ENCODE peak calls at places on chromosomes 1 and 21, in nine cellular contexts. R is aorta, L is kidney, K is prostate gland, W is upper lobe of right lung, E is HCT116, D is OCI-LY7, G is endodermal cell, J is heart left ventricle. U is an unnamed sample.

GRCh38 chr1:203121186-203122015 is 6.1 kb upstream of the ADORA1 start:
- DNase-seq in E (no peak), G (peak), W (no peak), D (no peak), J (no peak), R (no peak), L (no peak), K (no peak), U (no peak)

GRCh38 chr1:157961805-157962762 is 31.4 kb upstream of the KIRREL1 start:
- DNase-seq in G (no peak), K (no peak), D (no peak), E (no peak), J (no peak), L (no peak), R (no peak), W (no peak), U (peak)

GRCh38 chr1:240178366-240178765 is 86.7 kb downstream of the FMN2 start:
- DNase-seq in L (no peak), G (no peak), J (no peak), E (no peak), R (no peak), W (no peak), D (no peak), K (no peak), U (peak)

GRCh38 chr1:18649713-18650370 is 19.2 kb downstream of the PAX7 start:
- DNase-seq in J (no peak), K (no peak), L (no peak), W (no peak), D (no peak), R (no peak), G (peak), E (no peak), U (no peak)

GRCh38 chr1:100277866-100278265 is 11.8 kb downstream of the RTCA start:
- DNase-seq in W (no peak), J (no peak), R (no peak), E (no peak), K (no peak), G (no peak), D (peak), L (no peak), U (no peak)

GRCh38 chr1:157085416-157085815 is 14.2 kb downstream of the ETV3L start:
- DNase-seq in R (no peak), G (no peak), W (peak), L (no peak), D (no peak), E (no peak), J (no peak), K (no peak), U (no peak)

GRCh38 chr1:7693662-7694061 is 77.4 kb upstream of the VAMP3 start:
- DNase-seq in G (no peak), K (no peak), L (no peak), W (no peak), E (no peak), R (peak), D (no peak), J (no peak), U (no peak)

GRCh38 chr1:91781371-91781825 is 104.6 kb downstream of the TGFBR3 start:
- DNase-seq in K (no peak), W (no peak), G (no peak), R (no peak), D (no peak), L (no peak), J (no peak), E (no peak), U (peak)

GRCh38 chr21:27076035-27076434 is 109.1 kb upstream of the ADAMTS5 start:
- DNase-seq in K (no peak), J (no peak), D (no peak), W (no peak), G (no peak), E (no peak), L (no peak), R (no peak), U (no peak)

GRCh38 chr1:93111561-93111960 is 32.5 kb downstream of the MTF2 start:
- DNase-seq in J (no peak), R (no peak), K (no peak), D (no peak), W (no peak), L (no peak), E (no peak), G (no peak), U (peak)

GRCh38 chr1:224897501-224897900 is 32.0 kb upstream of the DNAH14 start:
- DNase-seq in E (no peak), J (no peak), K (no peak), L (no peak), G (no peak), W (no peak), D (no peak), R (no peak), U (no peak)

GRCh38 chr1:160755864-160756616 is 17.0 kb downstream of the SLAMF7 start:
- DNase-seq in D (no peak), G (no peak), K (no peak), E (no peak), R (no peak), J (no peak), L (no peak), W (no peak), U (no peak)

GRCh38 chr1:1014896-1015681 is 1.8 kb downstream of the ISG15 start:
- DNase-seq in L (no peak), E (no peak), R (no peak), K (no peak), W (no peak), J (peak), D (peak), G (peak), U (no peak)

GRCh38 chr1:33455537-33456301 is 16.7 kb upstream of the ZSCAN20 start:
- DNase-seq in W (peak), D (peak), L (no peak), J (peak), K (peak), G (peak), R (no peak), E (peak), U (peak)

GRCh38 chr21:46027855-46028493 is 46.4 kb downstream of the COL6A1 start:
- DNase-seq in R (no peak), J (peak), K (no peak), D (no peak), W (no peak), G (no peak), L (no peak), E (no peak), U (no peak)

GRCh38 chr1:224245188-224245587 is 62.1 kb downstream of the DEGS1 start:
- DNase-seq in J (peak), W (peak), K (no peak), R (no peak), D (peak), L (peak), E (no peak), G (no peak), U (peak)

GRCh38 chr1:2198571-2198970 is 4.0 kb upstream of the FAAP20 start:
- DNase-seq in L (peak), R (no peak), K (peak), W (no peak), G (no peak), E (no peak), J (no peak), D (no peak), U (no peak)

GRCh38 chr1:230067871-230068814 is 1.1 kb downstream of the GALNT2 start:
- DNase-seq in E (no peak), J (peak), R (peak), W (peak), K (peak), L (peak), G (peak), D (peak), U (no peak)

GRCh38 chr21:45828580-45829565 is 152.7 kb upstream of the COL6A1 start:
- DNase-seq in E (no peak), L (no peak), W (peak), D (no peak), G (no peak), J (no peak), K (no peak), R (no peak), U (no peak)

GRCh38 chr1:119102051-119102450 is 38.4 kb downstream of the WARS2 start:
- DNase-seq in J (no peak), G (no peak), E (no peak), L (no peak), D (no peak), R (no peak), W (no peak), K (no peak), U (no peak)

GRCh38 chr1:115862406-115862805 is 21.5 kb upstream of the NHLH2 start:
- DNase-seq in L (no peak), E (no peak), R (no peak), G (no peak), W (no peak), K (no peak), J (no peak), D (no peak), U (no peak)

GRCh38 chr1:231162970-231163830 is 1.3 kb downstream of the TRIM67 start:
- DNase-seq in L (no peak), R (no peak), K (no peak), J (no peak), E (no peak), G (peak), D (no peak), W (no peak), U (no peak)

GRCh38 chr1:39955547-39956539 is 898 bp downstream of the MFSD2A start:
- DNase-seq in W (no peak), K (no peak), R (peak), D (peak), J (no peak), E (peak), L (no peak), G (peak), U (peak)

GRCh38 chr1:159959451-159959850 is 5.4 kb upstream of the SLAMF9 start:
- DNase-seq in L (no peak), K (peak), E (no peak), D (no peak), R (no peak), G (peak), J (no peak), W (no peak), U (no peak)

GRCh38 chr21:41894922-41895557 is 15.9 kb upstream of the PRDM15 start:
- DNase-seq in G (no peak), J (no peak), W (no peak), E (no peak), D (no peak), L (no peak), K (no peak), R (no peak), U (peak)

GRCh38 chr1:6621429-6622391 is 3.0 kb upstream of the THAP3 start:
- DNase-seq in G (no peak), J (no peak), L (no peak), R (no peak), E (no peak), K (no peak), W (no peak), D (no peak), U (no peak)

GRCh38 chr1:218499911-218500310 is 154.8 kb downstream of the TGFB2 start:
- DNase-seq in W (no peak), J (no peak), E (no peak), D (no peak), L (no peak), R (no peak), K (no peak), G (peak), U (no peak)
- H3K4me3 ChIP-seq in W (no peak), J (no peak), E (no peak), D (no peak), L (no peak), R (no peak), K (no peak), G (no peak), U (no peak)

GRCh38 chr1:9655127-9655723 is 3.7 kb downstream of the PIK3CD start:
- DNase-seq in E (no peak), G (no peak), L (no peak), J (no peak), R (no peak), D (peak), K (no peak), W (no peak), U (no peak)

GRCh38 chr1:9651565-9652378 is at the start of gene PIK3CD:
- DNase-seq in R (peak), D (peak), K (no peak), W (peak), G (peak), L (no peak), E (no peak), J (peak), U (peak)

GRCh38 chr1:9653783-9654517 is 2.4 kb downstream of the PIK3CD start:
- DNase-seq in G (no peak), J (no peak), L (no peak), R (no peak), D (peak), K (no peak), E (no peak), W (no peak), U (no peak)

GRCh38 chr1:9652379-9653194 is 1.1 kb downstream of the PIK3CD start:
- DNase-seq in E (no peak), J (peak), G (no peak), L (no peak), R (peak), D (peak), K (no peak), W (peak), U (no peak)

DNA sequence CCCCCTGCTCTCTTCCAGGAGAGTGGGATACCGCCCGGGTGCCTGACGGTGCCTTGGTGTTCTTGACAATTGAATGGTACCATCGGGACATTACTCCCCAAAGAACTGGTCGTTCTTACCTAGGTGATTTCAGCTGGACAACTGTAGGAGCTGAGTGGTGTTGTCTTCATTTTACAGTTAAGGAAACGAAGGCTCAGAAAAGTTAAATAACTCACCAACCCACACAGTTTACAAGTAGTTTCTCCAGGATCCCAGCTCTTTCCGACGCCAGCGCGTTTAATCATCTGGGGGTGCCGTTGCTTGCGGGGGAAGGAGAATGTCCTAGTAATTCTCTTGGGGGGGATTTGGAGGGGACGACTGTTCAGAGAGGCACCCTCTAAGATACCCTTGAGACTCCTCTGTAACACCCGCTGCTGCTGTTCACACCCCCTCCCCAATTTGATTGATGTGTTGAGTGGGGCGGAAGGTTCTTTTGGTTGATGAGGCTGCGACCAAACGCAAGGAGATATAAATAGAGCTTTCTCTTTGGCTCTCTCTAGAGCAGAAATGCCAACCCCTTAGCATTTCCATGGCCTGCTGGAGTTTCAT is 1.8 kb downstream of the PIK3CD start:
- DNase-seq in K (no peak), R (no peak), W (no peak), J (no peak), D (peak), L (no peak), E (no peak), G (no peak), U (no peak)
- H3K4me3 ChIP-seq in K (no peak), R (no peak), W (peak), J (peak), D (peak), L (no peak), E (no peak), G (no peak), U (no peak)

DNA sequence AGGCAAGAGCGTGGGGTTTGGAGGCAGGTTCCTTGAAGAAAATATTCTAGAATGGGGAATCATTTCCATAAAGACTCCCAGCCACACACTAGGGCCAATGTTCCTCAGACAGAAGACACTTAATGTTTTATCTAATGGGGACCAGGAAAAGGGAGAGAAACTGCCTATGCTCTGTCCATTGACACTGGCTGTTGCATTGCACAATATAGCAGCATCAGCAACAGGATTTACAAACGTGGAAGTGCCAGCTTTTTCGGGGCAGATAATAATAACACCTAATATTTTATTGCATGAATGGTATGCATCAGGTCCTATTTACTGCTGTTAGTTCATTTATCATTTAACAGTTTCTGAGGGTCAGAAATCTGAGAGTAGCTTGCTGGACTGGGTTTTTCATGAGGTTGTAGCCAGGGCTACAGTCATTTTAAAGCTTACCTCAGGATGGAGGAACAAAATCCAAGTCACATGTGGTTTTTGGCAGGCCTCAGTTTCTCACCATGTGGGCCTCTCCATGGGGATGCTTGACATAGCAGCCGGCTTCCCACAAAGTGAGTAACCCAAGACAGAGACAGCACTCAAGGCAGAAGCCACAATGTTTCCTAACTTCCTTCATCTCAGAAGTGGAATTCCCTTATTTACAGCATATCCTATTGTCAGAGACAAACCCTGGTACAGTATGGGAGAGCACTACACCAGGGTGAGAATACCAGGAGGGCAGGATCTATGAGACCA is 483.3 kb downstream of the PLPP3 start:
- DNase-seq in D (no peak), E (no peak), R (no peak), W (no peak), K (no peak), G (no peak), J (no peak), L (no peak), U (peak)
- H3K4me3 ChIP-seq in D (no peak), E (no peak), R (no peak), W (no peak), K (no peak), G (no peak), J (no peak), L (no peak), U (no peak)

DNA sequence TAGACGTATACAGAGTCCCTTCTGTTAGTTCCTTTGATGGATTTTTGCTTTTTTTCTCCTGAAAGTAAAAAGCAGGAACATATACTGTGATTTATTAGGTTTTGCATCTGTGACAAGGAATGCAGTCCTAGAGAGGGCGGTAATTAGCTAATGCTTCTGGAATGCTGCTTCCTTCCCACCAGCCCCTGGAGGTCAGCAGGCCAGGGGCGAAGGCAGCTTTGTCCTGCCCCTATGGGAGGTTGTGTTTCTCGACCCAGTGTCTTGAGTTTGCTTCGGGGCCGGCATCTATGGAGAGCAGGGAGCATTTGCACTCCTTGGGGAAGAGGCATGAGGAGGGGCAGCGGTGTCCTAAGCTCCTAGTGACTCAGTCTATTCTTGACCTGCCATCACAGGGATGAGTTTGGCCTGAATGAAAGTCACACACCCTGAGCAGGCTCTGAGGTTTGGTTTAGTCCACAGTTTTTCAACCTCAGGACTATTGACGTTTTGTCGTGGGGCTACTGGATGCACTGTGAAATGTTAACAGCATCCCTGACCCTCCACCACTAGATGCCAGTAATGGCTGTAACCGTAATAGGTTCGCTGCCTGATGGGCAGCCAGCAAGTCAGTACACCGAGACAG is 85.0 kb upstream of the KCNJ15 start:
- DNase-seq in E (no peak), W (no peak), K (no peak), R (no peak), D (no peak), L (no peak), G (peak), J (no peak), U (peak)
- H3K4me3 ChIP-seq in E (no peak), W (no peak), K (no peak), R (no peak), D (no peak), L (no peak), G (no peak), J (no peak), U (no peak)

DNA sequence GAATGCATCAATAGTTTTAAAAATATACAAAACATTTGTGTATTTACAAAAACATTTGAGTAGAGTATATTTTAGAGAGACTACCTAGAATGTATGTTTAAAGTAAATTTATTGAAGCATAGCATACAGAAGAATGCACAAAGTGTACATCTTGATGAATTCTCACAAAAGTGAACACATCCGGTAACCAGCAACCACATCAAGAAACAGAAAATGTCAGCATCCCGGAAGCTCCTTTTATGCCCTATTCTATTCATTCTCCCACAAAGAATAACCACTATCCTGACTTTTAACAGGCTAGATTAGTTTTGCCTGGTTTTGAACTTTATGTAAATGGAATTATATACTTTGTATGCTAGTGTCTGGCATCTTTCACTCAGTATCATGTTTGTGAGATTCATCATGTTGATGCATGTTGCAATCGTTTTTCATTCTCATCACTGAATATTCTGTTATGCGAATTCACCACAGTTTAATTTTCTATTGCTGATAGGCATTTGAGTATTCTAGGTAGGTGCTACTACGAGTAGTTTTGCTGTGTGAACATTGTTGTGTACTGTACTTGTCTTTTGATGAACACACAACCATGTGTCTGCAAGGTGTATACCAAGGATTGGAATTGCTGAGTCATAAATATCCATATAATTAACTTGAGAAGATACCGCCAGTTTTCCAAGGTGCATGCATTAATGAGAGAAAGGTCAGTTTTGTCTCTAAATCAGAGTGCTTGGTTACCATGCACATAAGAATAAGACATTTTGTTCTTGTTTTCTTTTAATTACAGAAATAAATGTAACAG is 75.4 kb downstream of the CACHD1 start:
- DNase-seq in R (no peak), L (no peak), D (no peak), E (no peak), K (no peak), G (no peak), W (no peak), J (no peak), U (no peak)
- H3K4me3 ChIP-seq in R (no peak), L (no peak), D (no peak), E (no peak), K (no peak), G (no peak), W (no peak), J (no peak), U (no peak)